ENCODE peak calls at places on chromosomes 7 and 10, in seven cellular contexts. R is IMR-90, K is H9, N is H1, T is neuronal stem cell, Z is mesendoderm, O is mesenchymal stem cell. E is an unnamed sample.

GRCh38 chr10:4568731-4569130 is 257.3 kb upstream of the AKR1E2 start:
- DNase-seq in O (no peak), T (no peak), N (no peak), K (no peak), R (no peak), Z (no peak), E (no peak)

GRCh38 chr7:30471205-30471604 is 7.4 kb downstream of the NOD1 start:
- DNase-seq in T (no peak), R (no peak), Z (no peak), O (no peak), N (no peak), K (no peak), E (no peak)

GRCh38 chr10:109203616-109204375 is 719.5 kb downstream of the XPNPEP1 start:
- DNase-seq in T (no peak), Z (no peak), N (no peak), K (no peak), R (peak), O (peak), E (no peak)

GRCh38 chr10:70773461-70773860 is 11.7 kb downstream of the TBATA start:
- DNase-seq in O (no peak), N (no peak), Z (no peak), K (no peak), T (no peak), R (no peak), E (no peak)

GRCh38 chr7:21104124-21104500 is 317.4 kb upstream of the SP8 start:
- DNase-seq in Z (no peak), K (no peak), T (no peak), R (no peak), O (no peak), N (no peak), E (no peak)

GRCh38 chr7:156585025-156585648 is 55.4 kb upstream of the RNF32 start:
- DNase-seq in R (no peak), Z (peak), O (no peak), N (peak), K (peak), T (no peak), E (no peak)

GRCh38 chr7:70720191-70720873 is 411.6 kb upstream of the GALNT17 start:
- DNase-seq in O (no peak), K (no peak), R (no peak), Z (peak), T (no peak), N (no peak), E (no peak)

GRCh38 chr10:14555806-14556205 is 218.9 kb downstream of the FAM107B start:
- DNase-seq in Z (peak), R (no peak), N (no peak), O (no peak), T (no peak), K (peak), E (no peak)

GRCh38 chr7:42227523-42227922 is 9.5 kb downstream of the GLI3 start:
- DNase-seq in O (peak), K (no peak), T (no peak), N (no peak), R (no peak), Z (peak), E (peak)

GRCh38 chr10:121678631-121679174 is 80.5 kb upstream of the FGFR2 start:
- DNase-seq in R (no peak), O (no peak), Z (no peak), T (no peak), K (no peak), N (no peak), E (no peak)

GRCh38 chr7:474605-475424 is 44.8 kb downstream of the PDGFA start:
- DNase-seq in K (no peak), Z (no peak), O (no peak), T (no peak), R (no peak), N (no peak), E (no peak)

GRCh38 chr7:151793531-151793935 is 83.4 kb downstream of the PRKAG2 start:
- DNase-seq in R (no peak), N (no peak), K (no peak), O (no peak), Z (no peak), T (no peak), E (peak)

GRCh38 chr7:26441640-26442277 is 150.1 kb downstream of the SNX10 start:
- DNase-seq in N (no peak), Z (peak), O (no peak), T (no peak), K (no peak), R (no peak), E (no peak)

GRCh38 chr7:12210179-12211053 is 678 bp upstream of the TMEM106B start:
- DNase-seq in O (no peak), K (no peak), R (peak), T (no peak), Z (peak), N (no peak), E (no peak)

GRCh38 chr10:5910323-5911100 is 20.5 kb downstream of the FBH1 start:
- DNase-seq in O (no peak), Z (no peak), N (no peak), R (no peak), K (no peak), T (no peak), E (no peak)

GRCh38 chr7:30931161-30931926 is 19.7 kb downstream of the AQP1 start:
- DNase-seq in O (peak), K (no peak), N (no peak), T (no peak), R (no peak), Z (peak), E (peak)

GRCh38 chr7:150723467-150723866 is 7.1 kb downstream of the GIMAP1 start:
- DNase-seq in N (no peak), O (no peak), T (no peak), Z (no peak), R (no peak), K (no peak), E (no peak)

GRCh38 chr7:111392976-111393762 is 169.1 kb downstream of the IMMP2L start:
- DNase-seq in K (no peak), O (peak), R (peak), Z (peak), T (peak), N (no peak), E (no peak)

GRCh38 chr10:104049497-104050250 is 36.0 kb downstream of the COL17A1 start:
- DNase-seq in N (no peak), Z (no peak), T (no peak), K (no peak), R (peak), O (no peak), E (no peak)

GRCh38 chr7:73833251-73833919 is 2.6 kb downstream of the CLDN4 start:
- DNase-seq in O (peak), N (no peak), Z (peak), K (peak), T (no peak), R (no peak), E (peak)

GRCh38 chr7:18815261-18815840 is 302.1 kb downstream of the TWIST1 start:
- DNase-seq in O (no peak), N (no peak), K (no peak), T (no peak), R (no peak), Z (no peak), E (no peak)
- H3K4ac ChIP-seq in O (no peak), N (no peak), K (no peak), T (no peak), R (no peak), Z (no peak), E (no peak)

DNA sequence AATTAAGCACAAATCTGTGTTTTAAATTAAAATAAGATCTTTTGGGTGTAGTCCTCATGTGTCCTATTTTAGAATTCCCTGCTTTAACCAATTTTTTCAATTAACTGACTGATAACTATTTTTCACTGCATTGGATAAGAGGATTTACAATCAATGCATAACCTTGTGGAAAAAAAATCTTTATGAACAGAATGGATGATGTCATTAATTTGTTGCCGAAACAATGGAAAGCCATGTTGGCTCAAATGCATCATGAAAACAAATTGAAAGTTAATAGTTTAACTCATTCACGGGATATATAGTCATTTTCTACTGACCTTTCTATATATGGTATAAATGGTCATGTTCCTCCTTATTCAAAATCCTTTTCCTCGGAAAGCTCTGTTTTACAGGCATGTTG is 82.3 kb downstream of the PRLHR start:
- DNase-seq in N (no peak), K (no peak), O (no peak), T (no peak), R (no peak), Z (no peak), E (no peak)
- H3K4ac ChIP-seq in N (no peak), K (no peak), O (no peak), T (no peak), R (no peak), Z (no peak), E (no peak)

GRCh38 chr7:1531979-1532455 is 1.5 kb downstream of the MAFK start:
- DNase-seq in T (no peak), R (no peak), N (no peak), O (no peak), K (no peak), Z (no peak), E (no peak)

GRCh38 chr7:1532456-1533254 is 2.2 kb downstream of the MAFK start:
- DNase-seq in N (no peak), R (peak), K (no peak), Z (no peak), T (no peak), O (peak), E (peak)

GRCh38 chr7:1533569-1534329 is 3.2 kb downstream of the MAFK start:
- DNase-seq in O (peak), K (no peak), Z (peak), N (no peak), R (peak), T (no peak), E (peak)

GRCh38 chr7:1534330-1535099 is 4.0 kb downstream of the MAFK start:
- DNase-seq in K (no peak), O (peak), N (no peak), Z (no peak), T (no peak), R (no peak), E (peak)

GRCh38 chr7:1533255-1533568 is 2.7 kb downstream of the MAFK start:
- DNase-seq in R (no peak), O (no peak), Z (no peak), T (no peak), K (no peak), N (no peak), E (no peak)
- H3K4ac ChIP-seq in R (peak), O (peak), Z (no peak), T (no peak), K (no peak), N (no peak), E (peak)

GRCh38 chr7:7176421-7177043 is 5.8 kb upstream of the C1GALT1 start:
- DNase-seq in O (peak), Z (peak), T (peak), K (no peak), N (no peak), R (peak), E (peak)
- H3K4ac ChIP-seq in O (no peak), Z (no peak), T (no peak), K (no peak), N (no peak), R (peak), E (no peak)

GRCh38 chr7:78179827-78180226 is 381.3 kb downstream of the PHTF2 start:
- DNase-seq in N (no peak), K (no peak), O (no peak), T (no peak), R (no peak), Z (no peak), E (no peak)

GRCh38 chr7:78189762-78190161 is 391.2 kb downstream of the PHTF2 start:
- DNase-seq in R (no peak), O (no peak), T (no peak), N (no peak), Z (no peak), K (no peak), E (no peak)

GRCh38 chr7:78185149-78185745 is 386.7 kb downstream of the PHTF2 start:
- DNase-seq in T (no peak), R (no peak), O (no peak), N (no peak), Z (no peak), K (no peak), E (no peak)
- H3K4ac ChIP-seq in T (no peak), R (no peak), O (no peak), N (no peak), Z (no peak), K (no peak), E (no peak)

DNA sequence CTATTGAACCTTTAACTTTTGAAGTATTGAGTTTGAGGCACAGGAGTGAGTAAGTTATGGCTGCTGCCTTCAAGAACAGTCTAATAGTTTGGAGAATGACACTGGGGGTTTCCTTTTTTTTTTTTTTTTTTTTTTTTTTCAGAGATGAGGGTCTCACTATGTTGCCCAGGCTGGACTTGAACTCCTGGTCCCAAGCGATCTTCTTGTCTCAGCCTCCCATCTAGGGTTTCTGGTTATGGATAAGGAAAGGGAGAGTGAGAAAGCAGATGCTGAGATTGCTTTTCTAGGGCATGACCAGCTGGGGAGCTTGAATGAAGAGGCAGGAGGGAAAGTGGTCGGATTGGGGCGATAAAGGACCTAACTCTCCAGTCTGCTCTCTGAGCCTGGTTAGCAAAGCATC is 59.9 kb upstream of the BTRC start:
- DNase-seq in O (no peak), T (no peak), N (no peak), R (no peak), K (no peak), Z (no peak), E (no peak)
- H3K4ac ChIP-seq in O (no peak), T (no peak), N (no peak), R (no peak), K (no peak), Z (no peak), E (no peak)

DNA sequence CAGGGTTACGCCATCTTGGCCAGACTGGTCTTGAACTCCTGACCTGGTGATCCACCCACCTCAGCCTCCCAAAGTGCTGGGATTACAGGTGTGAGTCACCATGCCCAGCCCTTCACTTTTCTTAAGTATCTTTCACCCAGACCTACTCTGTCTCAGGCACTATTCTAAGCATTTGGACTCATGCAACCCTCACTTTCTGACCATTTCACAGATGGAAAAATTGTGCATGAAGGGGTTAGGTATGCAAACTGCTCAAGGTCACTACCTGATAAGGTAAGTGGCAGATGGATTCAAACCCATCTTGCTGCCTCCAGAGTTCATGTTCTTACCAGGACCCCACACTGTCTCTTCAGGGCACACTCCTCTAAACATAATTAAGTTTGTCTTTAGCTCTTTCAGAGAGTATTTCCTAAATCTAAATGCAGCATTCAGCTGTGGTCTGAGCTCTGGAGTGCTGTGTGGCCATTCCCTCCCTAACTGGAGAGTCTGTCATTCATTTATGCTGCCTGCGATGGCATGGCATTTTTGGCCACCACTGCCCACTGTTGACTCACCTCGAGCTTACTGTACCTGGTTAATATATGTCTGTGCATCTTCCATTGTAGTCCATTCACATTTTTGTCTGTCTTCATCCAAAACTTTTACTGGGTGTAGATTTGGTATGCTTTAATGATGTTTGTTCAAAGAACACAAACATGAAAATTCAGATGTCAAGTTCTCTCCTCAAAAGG is 88.4 kb downstream of the CCDC71L start:
- DNase-seq in N (no peak), T (no peak), O (no peak), R (no peak), K (no peak), Z (no peak), E (peak)
- H3K4ac ChIP-seq in N (no peak), T (no peak), O (no peak), R (no peak), K (no peak), Z (no peak), E (no peak)